ENCODE peak calls at places on chromosomes 6 and 20, in nine cellular contexts. Y, F, N, R, X, T, O, G and A are unnamed samples.

GRCh38 chr6:42073287-42073686 is 23.0 kb downstream of the TAF8 start:
- DNase-seq in R (no peak), F (no peak), N (no peak), G (no peak), X (peak; percentile 13), Y (no peak), O (no peak), T (no peak), A (no peak)

GRCh38 chr20:34744847-34745246 is 40.7 kb downstream of the TP53INP2 start:
- DNase-seq in R (no peak), F (no peak), G (no peak), Y (no peak), N (no peak), X (no peak), T (no peak), O (no peak), A (no peak)

GRCh38 chr20:19430641-19431307 is 218.3 kb downstream of the SLC24A3 start:
- DNase-seq in F (no peak), R (no peak), T (no peak), O (no peak), G (no peak), X (no peak), N (no peak), Y (no peak), A (no peak)

GRCh38 chr6:18507561-18507960 is 120.4 kb downstream of the RNF144B start:
- DNase-seq in O (no peak), R (no peak), X (no peak), T (no peak), G (no peak), Y (no peak), N (no peak), F (no peak), A (no peak)

GRCh38 chr6:106187424-106187982 is 101.4 kb downstream of the PRDM1 start:
- DNase-seq in F (no peak), N (no peak), R (no peak), Y (no peak), X (no peak), G (no peak), T (no peak), O (no peak), A (no peak)

GRCh38 chr6:16400248-16400760 is 161.9 kb downstream of the GMPR start:
- DNase-seq in G (no peak), F (no peak), T (no peak), O (no peak), Y (no peak), N (no peak), X (no peak), R (no peak), A (no peak)

GRCh38 chr20:62461157-62461556 is 14.6 kb downstream of the GATA5 start:
- DNase-seq in N (no peak), X (no peak), O (peak; percentile 68), Y (no peak), T (no peak), G (no peak), F (no peak), R (no peak), A (no peak)

GRCh38 chr6:130968486-130968885 is 94.6 kb downstream of the EPB41L2 start:
- DNase-seq in F (no peak), O (no peak), G (no peak), Y (no peak), R (no peak), T (no peak), N (peak; percentile 37), X (no peak), A (no peak)

GRCh38 chr6:16438677-16439615 is 200.6 kb downstream of the GMPR start:
- DNase-seq in T (no peak), N (peak; percentile 61), R (no peak), X (no peak), O (peak; percentile 15), G (no peak), F (no peak), Y (no peak), A (no peak)

GRCh38 chr20:36465109-36466080 is 75.9 kb upstream of the MYL9 start:
- DNase-seq in Y (no peak), R (no peak), T (no peak), X (no peak), N (peak; percentile 83), F (peak; percentile 94), O (no peak), G (no peak), A (no peak)

DNA sequence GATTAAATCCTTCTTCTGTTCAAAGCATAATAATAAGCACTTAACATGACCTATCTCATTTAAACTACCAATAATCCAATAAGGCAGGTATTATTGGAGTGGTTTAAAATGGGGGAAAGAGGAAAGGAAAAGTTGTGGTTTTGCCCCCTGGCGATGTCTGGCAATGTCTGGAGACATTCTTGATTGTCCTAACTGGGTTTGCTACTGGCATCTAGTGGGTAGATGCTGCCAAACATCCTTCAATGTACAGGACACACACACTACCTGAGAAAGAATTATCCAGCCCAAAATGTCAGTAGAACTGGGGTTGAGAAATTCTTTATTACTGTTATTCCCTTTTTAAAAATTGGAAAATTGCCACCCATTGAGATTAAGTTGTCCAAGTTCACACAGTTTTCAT is 25.2 kb upstream of the SRSF6 start:
- DNase-seq in Y (no peak), X (no peak), N (no peak), R (no peak), F (no peak), T (no peak), O (no peak), G (no peak), A (no peak)
- TF ChIP-seq CTCF in Y (no peak), X (no peak), N (no peak), R (no peak), F (no peak), T (no peak), O (no peak), G (no peak), A (no peak)

GRCh38 chr6:28657367-28657755 is 131.7 kb downstream of the GPX5 start:
- DNase-seq in O (no peak), R (no peak), N (no peak), Y (no peak), G (peak; percentile 39), X (no peak), F (no peak), T (no peak), A (no peak)
- H3K4me3 ChIP-seq in O (peak overlapping the region; percentile 94), R (peak overlapping the region; percentile 72), N (peak overlapping the region; percentile 76), Y (peak overlapping the region; percentile 19), G (peak overlapping the region; percentile 65), X (peak overlapping the region; percentile 43), F (peak overlapping the region; percentile 4), T (peak overlapping the region; percentile 60), A (peak overlapping the region; percentile 31)

DNA sequence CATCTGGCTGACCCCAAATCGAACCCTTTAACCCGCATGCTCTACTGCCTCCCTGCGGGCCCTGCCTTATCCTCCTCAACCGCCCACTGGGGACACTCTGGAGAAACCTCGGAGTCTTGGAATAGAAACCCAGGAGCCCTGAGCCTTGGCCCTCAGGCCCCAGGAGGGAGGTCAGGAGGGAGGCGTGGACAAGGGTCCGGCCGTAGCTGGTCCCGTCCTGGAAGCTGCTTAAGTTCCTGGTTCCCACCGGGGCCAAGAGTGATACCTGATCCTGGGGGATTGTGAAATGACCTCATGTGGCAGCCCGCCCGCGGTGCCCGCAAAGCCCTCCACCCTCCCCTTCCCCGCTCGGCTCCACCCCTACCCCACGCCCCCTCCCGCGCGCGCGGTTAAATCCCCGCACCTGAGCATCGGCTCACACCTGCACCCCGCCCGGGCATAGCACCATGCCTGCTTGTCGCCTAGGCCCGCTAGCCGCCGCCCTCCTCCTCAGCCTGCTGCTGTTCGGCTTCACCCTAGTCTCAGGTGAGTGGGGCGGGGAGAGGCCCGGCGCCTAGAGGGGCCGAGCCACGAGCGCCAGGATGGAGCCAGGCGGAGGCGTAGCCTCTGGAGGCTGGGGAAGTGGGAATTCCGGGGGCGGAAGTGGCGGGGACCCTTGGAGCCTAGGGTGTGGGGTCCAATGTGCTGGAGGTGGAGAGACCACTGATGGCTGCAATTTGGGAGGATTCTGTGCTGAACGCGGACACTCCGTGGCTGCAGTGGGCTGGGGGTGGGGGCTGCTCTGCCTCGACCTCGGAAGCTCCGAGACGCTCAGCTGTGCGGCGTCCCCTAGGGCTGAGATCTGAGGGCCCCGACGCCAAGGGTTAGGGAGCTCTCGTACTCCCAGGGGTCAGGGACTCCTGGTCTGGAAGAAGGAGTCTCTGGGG is at the start of gene WFDC2:
- DNase-seq in T (no peak), Y (peak; percentile 62), X (no peak), O (peak; percentile 13), N (no peak), G (no peak), F (no peak), R (no peak), A (peak; percentile 90)
- H3K27me3 ChIP-seq in T (peaks cover 4% of the 10 kb centered on the region), Y (peaks cover 59% of the 10 kb centered on the region), X (peaks cover 28% of the 10 kb centered on the region), O (peaks cover 35% of the 10 kb centered on the region), N (peaks cover 62% of the 10 kb centered on the region), G (peaks cover 55% of the 10 kb centered on the region), F (peaks cover 29% of the 10 kb centered on the region), R (peaks cover 49% of the 10 kb centered on the region), A (peaks cover 28% of the 10 kb centered on the region)

GRCh38 chr6:109008537-109008950 is 86.1 kb downstream of the SESN1 start:
- DNase-seq in R (no peak), X (no peak), O (no peak), F (no peak), Y (no peak), N (peak; percentile 42), T (no peak), G (no peak), A (no peak)

GRCh38 chr6:109009761-109010612 is 84.7 kb downstream of the SESN1 start:
- DNase-seq in O (no peak), F (no peak), X (no peak), T (no peak), R (no peak), Y (no peak), N (no peak), G (no peak), A (no peak)

GRCh38 chr6:109010703-109011102 is 83.9 kb downstream of the SESN1 start:
- DNase-seq in G (no peak), X (no peak), N (no peak), O (no peak), T (no peak), Y (no peak), F (no peak), R (no peak), A (no peak)

GRCh38 chr6:109008061-109008460 is 86.6 kb downstream of the SESN1 start:
- DNase-seq in G (no peak), Y (no peak), R (no peak), T (no peak), O (no peak), F (no peak), N (no peak), X (no peak), A (no peak)

GRCh38 chr6:109008951-109009760 is 85.5 kb downstream of the SESN1 start:
- DNase-seq in O (peak; percentile 96), N (peak; percentile 66), T (peak; percentile 62), X (peak; percentile 99), Y (peak; percentile 94), G (peak; percentile 93), F (peak; percentile 32), R (peak; percentile 47), A (peak; percentile 98)
- TF ChIP-seq CTCF in O (no peak), N (no peak), T (no peak), X (peak; percentile 64), Y (peak; percentile 64), G (no peak), F (no peak), R (no peak), A (peak; percentile 19)

GRCh38 chr6:3456395-3456767 is 469 bp downstream of the SLC22A23 start:
- DNase-seq in T (no peak), Y (no peak), R (no peak), O (no peak), X (no peak), F (no peak), G (peak; percentile 77), N (no peak), A (no peak)
- H3K4me3 ChIP-seq in T (peak overlapping the region; percentile 74), Y (peak overlapping the region; percentile 47), R (peak overlapping the region; percentile 22), O (peak overlapping the region; percentile 53), X (peak overlapping the region; percentile 42), F (peak overlapping the region; percentile 48), G (no peak overlapping the region), N (peak overlapping the region; percentile 73), A (peak overlapping the region; percentile 59)

GRCh38 chr20:25256226-25256859 is 8.5 kb downstream of the PYGB start:
- DNase-seq in R (no peak), G (peak; percentile 4), T (no peak), F (no peak), X (no peak), O (no peak), N (no peak), Y (no peak), A (peak; percentile 71)
- H3K27me3 ChIP-seq in R (no peaks in the 10 kb centered on the region), G (no peaks in the 10 kb centered on the region), T (no peaks in the 10 kb centered on the region), F (no peaks in the 10 kb centered on the region), X (no peaks in the 10 kb centered on the region), O (no peaks in the 10 kb centered on the region), N (no peaks in the 10 kb centered on the region), Y (no peaks in the 10 kb centered on the region), A (no peaks in the 10 kb centered on the region)